ENCODE peak calls at places on chromosomes 1 and 21, in four cellular contexts. Y, F, M and B are unnamed samples.

GRCh38 chr1:48678684-48679083 is 98.0 kb downstream of the BEND5 start:
- DNase-seq in F (no peak), Y (no peak), M (no peak), B (no peak)

GRCh38 chr21:46424062-46424591 is 34.6 kb upstream of the DIP2A start:
- DNase-seq in M (no peak), Y (no peak), F (no peak), B (peak; percentile 18)

GRCh38 chr1:61253059-61253735 is 170.8 kb downstream of the NFIA start:
- DNase-seq in Y (peak; percentile 17), F (no peak), M (no peak), B (no peak)

GRCh38 chr1:43549921-43550597 is 19.4 kb downstream of the PTPRF start:
- DNase-seq in M (peak; percentile 95), F (peak; percentile 56), Y (no peak), B (peak; percentile 97)

GRCh38 chr1:236850580-236850979 is 55.5 kb downstream of the MTR start:
- DNase-seq in M (no peak), F (no peak), Y (no peak), B (no peak)

GRCh38 chr1:74508449-74508848 is 4.0 kb downstream of the LRRC53 start:
- DNase-seq in F (no peak), M (no peak), Y (no peak), B (peak; percentile 59)

GRCh38 chr21:17463441-17463840 is 49.4 kb upstream of the CXADR start:
- DNase-seq in M (no peak), F (no peak), Y (peak; percentile 97), B (peak; percentile 3)

GRCh38 chr1:5661196-5662130 is 330.8 kb downstream of the NPHP4 start:
- DNase-seq in M (no peak), F (no peak), Y (no peak), B (no peak)

GRCh38 chr1:214472362-214472761 is 79.0 kb downstream of the PTPN14 start:
- DNase-seq in Y (no peak), M (peak; percentile 30), F (no peak), B (peak; percentile 76)

GRCh38 chr1:71587961-71588360 is 507.1 kb upstream of the ZRANB2 start:
- DNase-seq in F (no peak), Y (peak; percentile 47), M (no peak), B (peak; percentile 5)

GRCh38 chr21:46517361-46517760 is 58.7 kb downstream of the DIP2A start:
- DNase-seq in M (no peak), Y (no peak), F (no peak), B (no peak)

GRCh38 chr1:200252526-200252925 is 157.3 kb downstream of the ZNF281 start:
- DNase-seq in M (peak; percentile 91), Y (peak; percentile 79), F (no peak), B (no peak)

GRCh38 chr1:111778541-111779051 is 22.9 kb downstream of the DDX20 start:
- DNase-seq in F (peak; percentile 31), Y (no peak), M (peak; percentile 18), B (peak; percentile 89)

GRCh38 chr1:159076438-159076752 is 171 bp downstream of the AIM2 start:
- DNase-seq in M (no peak), Y (no peak), F (no peak), B (no peak)

GRCh38 chr1:145871994-145872411 is 13.1 kb upstream of the PIAS3 start:
- DNase-seq in F (no peak), M (no peak), Y (peak; percentile 46), B (peak; percentile 60)

GRCh38 chr1:94130851-94131595 is 10.1 kb upstream of the ABCA4 start:
- DNase-seq in Y (peak; percentile 52), F (no peak), M (no peak), B (no peak)

GRCh38 chr1:94552071-94552586 is 10.6 kb upstream of the F3 start:
- DNase-seq in M (no peak), Y (peak; percentile 44), F (no peak), B (peak; percentile 57)

GRCh38 chr1:233673146-233673946 is 59.4 kb downstream of the KCNK1 start:
- DNase-seq in F (no peak), M (no peak), Y (no peak), B (no peak)

GRCh38 chr1:53458634-53459033 is 565 bp upstream of the DMRTB1 start:
- DNase-seq in M (no peak), Y (no peak), F (no peak), B (no peak)

GRCh38 chr1:210340751-210341328 is 12.1 kb downstream of the HHAT start:
- DNase-seq in F (no peak), Y (no peak), M (no peak), B (no peak)

GRCh38 chr1:211468595-211468994 is 23.4 kb downstream of the RD3 start:
- DNase-seq in Y (no peak), M (no peak), F (no peak), B (no peak)

GRCh38 chr1:100896481-100896982 is 642 bp downstream of the SLC30A7 start:
- DNase-seq in Y (peak; percentile 65), F (no peak), M (peak; percentile 37), B (peak; percentile 83)

GRCh38 chr1:71721532-71721931 is 560.8 kb downstream of the NEGR1 start:
- DNase-seq in M (no peak), Y (no peak), F (no peak), B (peak; percentile 31)

GRCh38 chr1:32219022-32219421 is 3.1 kb downstream of the TMEM234 start:
- DNase-seq in F (no peak), Y (peak; percentile 48), M (no peak), B (no peak)

GRCh38 chr1:86067626-86068025 is 88.9 kb downstream of the COL24A1 start:
- DNase-seq in Y (peak; percentile 59), F (no peak), M (no peak), B (no peak)

GRCh38 chr1:77263708-77264107 is 18.1 kb upstream of the AK5 start:
- DNase-seq in Y (no peak), M (no peak), F (no peak), B (no peak)

GRCh38 chr1:230384380-230385172 is 41.6 kb downstream of the PGBD5 start:
- DNase-seq in Y (no peak), M (no peak), F (no peak), B (no peak)

GRCh38 chr1:8941906-8942305 is 3.8 kb upstream of the CA6 start:
- DNase-seq in M (no peak), F (no peak), Y (peak; percentile 91), B (peak; percentile 56)

GRCh38 chr1:233664804-233665574 is 51.1 kb downstream of the KCNK1 start:
- DNase-seq in F (no peak), Y (no peak), M (no peak), B (no peak)

GRCh38 chr1:15370781-15371467 is 38.8 kb upstream of the EFHD2 start:
- DNase-seq in F (no peak), Y (peak; percentile 22), M (no peak), B (no peak)

GRCh38 chr1:153957744-153958110 is 685 bp downstream of the CRTC2 start:
- DNase-seq in M (no peak), Y (no peak), F (no peak), B (peak; percentile 42)

GRCh38 chr1:46072975-46073374 is 59.5 kb downstream of the PIK3R3 start:
- DNase-seq in F (no peak), M (no peak), Y (no peak), B (no peak)

GRCh38 chr1:65309317-65310077 is at the start of gene DNAJC6:
- DNase-seq in M (peak; percentile 55), Y (peak; percentile 42), F (peak; percentile 90), B (peak; percentile 88)

GRCh38 chr1:207938016-207938415 is 27.1 kb upstream of the CD34 start:
- DNase-seq in F (no peak), Y (peak; percentile 57), M (no peak), B (no peak)

GRCh38 chr1:42962641-42963377 is 4.1 kb upstream of the SLC2A1 start:
- DNase-seq in F (no peak), M (peak; percentile 56), Y (peak; percentile 73), B (peak; percentile 89)

GRCh38 chr1:222048030-222048632 is 306.2 kb upstream of the DUSP10 start:
- DNase-seq in Y (peak; percentile 74), M (no peak), F (no peak), B (no peak)
- H4K8ac ChIP-seq in Y (no peak overlapping the region), M (no peak overlapping the region), F (no peak overlapping the region), B (no peak overlapping the region)

DNA sequence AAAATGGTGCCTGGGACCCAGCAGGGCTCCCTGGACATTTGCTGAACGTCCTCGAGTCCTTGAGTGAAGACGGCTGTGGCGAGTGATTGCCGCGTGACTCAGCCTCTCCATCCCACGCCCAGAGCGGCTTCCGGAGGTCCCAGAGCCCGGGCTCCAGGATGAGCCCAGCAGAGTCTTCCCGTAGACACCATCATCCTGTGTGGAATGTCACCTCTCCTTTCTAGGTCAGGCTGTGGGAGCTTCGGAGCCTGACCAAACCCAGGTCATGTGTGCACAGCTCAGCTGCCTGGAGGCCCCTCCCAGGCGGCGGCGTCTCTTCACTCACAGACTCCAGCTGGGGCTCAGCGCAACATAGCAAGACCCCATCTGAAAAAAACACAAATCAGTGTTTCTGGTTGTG is 38.2 kb downstream of the PRKCZ start:
- DNase-seq in Y (peak; percentile 90), M (peak; percentile 81), F (no peak), B (no peak)
- H2BK5ac ChIP-seq in Y (no peak overlapping the region), M (no peak overlapping the region), F (peak overlapping the region; percentile 42), B (no peak overlapping the region)

DNA sequence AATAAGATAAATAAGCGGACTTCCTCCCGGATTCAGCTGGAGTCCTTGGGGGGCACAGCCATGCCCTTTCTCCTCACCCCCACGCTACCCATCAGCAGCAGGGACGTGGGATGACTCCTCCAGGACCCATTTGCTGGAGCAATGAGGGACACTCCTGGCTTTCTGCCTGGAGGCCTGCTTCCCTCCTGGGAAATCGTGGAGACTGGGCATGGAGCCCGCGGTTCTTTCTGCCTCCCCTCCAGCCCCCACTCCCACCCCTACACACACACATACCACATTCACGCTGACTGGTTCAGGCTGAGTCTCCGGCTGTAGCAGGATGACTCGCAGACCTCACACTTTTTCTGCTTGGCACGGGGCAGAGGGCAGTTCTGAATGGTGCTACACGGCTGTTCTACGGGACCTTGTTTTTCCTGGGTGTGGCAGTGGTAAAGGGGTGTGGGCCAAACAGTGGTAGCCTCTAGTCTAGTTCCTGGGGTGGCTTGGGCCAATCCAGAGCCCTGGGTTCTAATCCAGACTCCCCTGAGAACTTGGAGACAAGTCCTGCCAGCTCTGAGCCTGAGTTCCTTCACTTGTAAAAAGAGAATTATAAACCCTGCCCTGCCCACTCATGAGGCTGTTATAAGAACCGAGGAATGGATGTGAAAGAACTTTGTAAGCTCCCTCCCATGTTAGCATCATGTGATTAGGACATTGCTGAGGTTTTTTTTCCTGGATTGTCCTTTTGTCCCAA is 131.2 kb downstream of the RRAGC start:
- DNase-seq in F (no peak), M (no peak), Y (peak; percentile 68), B (peak; percentile 22)
- H4K8ac ChIP-seq in F (no peak overlapping the region), M (no peak overlapping the region), Y (no peak overlapping the region), B (no peak overlapping the region)

GRCh38 chr1:151539321-151540020 is 638 bp upstream of the TUFT1 start:
- DNase-seq in F (no peak), M (peak; percentile 69), Y (peak; percentile 96), B (peak; percentile 89)
- H2BK5ac ChIP-seq in F (no peak overlapping the region), M (no peak overlapping the region), Y (peak overlapping the region; percentile 51), B (no peak overlapping the region)